ENCODE peak calls at places on chromosome 11, in seven cellular contexts. Q is K562, R is SK-N-SH, N is HCT116, A is GM12878, P is HepG2, B is H1. T is an unnamed sample.

GRCh38 chr11:10500757-10501684 is 40.0 kb downstream of the RNF141 start:
- DNase-seq in Q (no peak), R (peak; percentile 11), N (no peak), A (no peak), P (no peak), B (no peak), T (no peak)

GRCh38 chr11:30990625-30991348 is 378.8 kb downstream of the DCDC1 start:
- DNase-seq in Q (no peak), R (no peak), N (no peak), A (no peak), P (no peak), B (no peak), T (no peak)

GRCh38 chr11:120236169-120237107 is 3.5 kb upstream of the POU2F3 start:
- DNase-seq in Q (peak; percentile 36), R (no peak), N (peak; percentile 37), A (no peak), P (no peak), B (no peak), T (no peak)

GRCh38 chr11:102664001-102664752 is 39.0 kb upstream of the MMP20 start:
- DNase-seq in Q (no peak), R (no peak), N (peak; percentile 13), A (no peak), P (peak; percentile 7), B (no peak), T (no peak)

GRCh38 chr11:106218096-106218495 is 140.6 kb downstream of the AASDHPPT start:
- DNase-seq in Q (no peak), R (no peak), N (no peak), A (no peak), P (no peak), B (no peak), T (no peak)

GRCh38 chr11:119729581-119730346 is 764 bp upstream of the NECTIN1 start:
- DNase-seq in Q (no peak), R (peak; percentile 85), N (peak; percentile 32), A (no peak), P (no peak), B (peak; percentile 62), T (no peak)

GRCh38 chr11:113698515-113698914 is 7.6 kb downstream of the TMPRSS5 start:
- DNase-seq in Q (no peak), R (no peak), N (no peak), A (no peak), P (no peak), B (no peak), T (no peak)

GRCh38 chr11:61447601-61448551 is 18.0 kb downstream of the SDHAF2 start:
- DNase-seq in Q (no peak), R (no peak), N (no peak), A (no peak), P (no peak), B (no peak), T (no peak)

GRCh38 chr11:130650456-130651068 is 202.1 kb downstream of the ADAMTS15 start:
- DNase-seq in Q (no peak), R (no peak), N (no peak), A (no peak), P (no peak), B (no peak), T (no peak)

GRCh38 chr11:36211735-36212430 is 77.3 kb downstream of the COMMD9 start:
- DNase-seq in Q (no peak), R (peak; percentile 69), N (no peak), A (no peak), P (no peak), B (no peak), T (no peak)

GRCh38 chr11:61896665-61897386 is 5.5 kb upstream of the FADS3 start:
- DNase-seq in Q (no peak), R (no peak), N (no peak), A (no peak), P (no peak), B (no peak), T (no peak)

GRCh38 chr11:1752907-1753425 is 2.6 kb upstream of the IFITM10 start:
- DNase-seq in Q (no peak), R (peak; percentile 32), N (no peak), A (no peak), P (no peak), B (no peak), T (no peak)

GRCh38 chr11:134399996-134400395 is 12.0 kb downstream of the B3GAT1 start:
- DNase-seq in Q (no peak), R (no peak), N (no peak), A (no peak), P (no peak), B (no peak), T (no peak)

GRCh38 chr11:131421066-131421855 is 50.8 kb downstream of the NTM start:
- DNase-seq in Q (no peak), R (no peak), N (no peak), A (no peak), P (no peak), B (no peak), T (no peak)

GRCh38 chr11:118625976-118626375 is 18.6 kb downstream of the PHLDB1 start:
- DNase-seq in Q (peak; percentile 51), R (peak; percentile 83), N (no peak), A (no peak), P (no peak), B (no peak), T (no peak)

GRCh38 chr11:22681281-22681812 is 14.9 kb downstream of the GAS2 start:
- DNase-seq in Q (no peak), R (no peak), N (no peak), A (no peak), P (no peak), B (no peak), T (no peak)

GRCh38 chr11:69524291-69524882 is 42.9 kb downstream of the LINC01488 start:
- DNase-seq in Q (peak; percentile 59), R (no peak), N (no peak), A (no peak), P (no peak), B (no peak), T (no peak)

DNA sequence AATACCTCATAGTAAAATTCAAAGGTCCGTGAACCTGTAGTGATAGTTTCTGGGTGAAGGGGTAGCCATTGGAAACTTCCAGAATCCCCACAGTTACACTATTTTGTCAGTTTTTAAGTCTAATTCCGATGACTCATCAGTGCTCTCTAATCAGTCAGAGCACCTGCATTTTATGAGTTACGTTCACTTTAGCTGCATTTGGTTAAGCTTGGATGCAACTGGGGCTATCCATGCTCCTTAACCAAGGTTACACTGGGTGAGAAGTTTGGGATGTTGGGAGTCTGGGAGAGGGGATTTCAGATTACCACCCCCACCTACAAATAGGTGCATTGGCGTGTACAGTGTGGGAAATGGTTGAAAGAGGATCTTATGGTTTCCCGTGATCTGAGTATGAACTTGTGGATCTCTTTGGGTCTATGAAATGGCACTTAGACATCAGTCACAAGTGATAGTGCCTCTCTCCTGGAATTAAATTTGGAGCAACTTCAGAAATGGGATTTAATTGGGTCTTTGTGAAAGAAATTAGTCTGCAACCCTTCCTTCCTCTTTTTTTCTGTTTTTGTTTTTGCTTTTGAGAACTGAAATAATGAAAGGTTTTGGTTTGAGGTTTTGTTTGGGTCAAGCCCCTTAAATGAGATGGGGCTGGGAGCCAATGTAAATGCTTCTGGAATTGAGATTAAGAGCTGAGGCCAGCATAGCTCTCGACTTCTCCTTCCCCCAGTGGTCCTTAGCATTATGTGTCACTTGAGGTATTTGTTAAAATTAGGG is 31.5 kb downstream of the EHF start:
- DNase-seq in Q (peak; percentile 48), R (no peak), N (no peak), A (no peak), P (no peak), B (no peak), T (no peak)
- H3K27ac ChIP-seq in Q (peak overlapping the region; percentile 34), R (no peak overlapping the region), N (peak overlapping the region; percentile 50), A (no peak overlapping the region), P (peak overlapping the region; percentile 100), B (no peak overlapping the region), T (peak overlapping the region; percentile 77)

DNA sequence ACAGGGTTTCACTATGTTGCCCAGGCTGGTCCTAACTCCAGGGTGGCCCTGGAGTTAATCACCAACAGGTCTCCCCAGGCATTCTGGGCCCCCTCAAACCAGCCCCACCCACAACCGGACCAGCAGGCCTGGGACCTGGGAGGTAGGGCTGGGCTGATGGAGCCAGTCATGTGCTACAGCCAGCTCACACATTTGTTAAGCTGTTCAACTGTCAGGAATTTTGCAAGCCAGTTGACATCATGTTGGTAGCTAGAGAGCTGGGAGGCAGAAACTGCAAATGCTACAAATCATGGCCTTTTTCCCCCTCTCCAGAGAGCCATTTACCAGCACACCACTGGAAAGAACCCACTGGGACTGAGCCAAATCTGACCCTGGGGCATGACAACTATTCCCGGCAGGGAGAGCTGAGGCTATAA is 6.8 kb downstream of the ARHGAP1 start:
- DNase-seq in Q (no peak), R (no peak), N (no peak), A (no peak), P (no peak), B (no peak), T (no peak)
- TF ChIP-seq SIN3A in Q (no peak), R (no peak), N (no peak), A (no peak), P (no peak), B (no peak), T (no peak)

DNA sequence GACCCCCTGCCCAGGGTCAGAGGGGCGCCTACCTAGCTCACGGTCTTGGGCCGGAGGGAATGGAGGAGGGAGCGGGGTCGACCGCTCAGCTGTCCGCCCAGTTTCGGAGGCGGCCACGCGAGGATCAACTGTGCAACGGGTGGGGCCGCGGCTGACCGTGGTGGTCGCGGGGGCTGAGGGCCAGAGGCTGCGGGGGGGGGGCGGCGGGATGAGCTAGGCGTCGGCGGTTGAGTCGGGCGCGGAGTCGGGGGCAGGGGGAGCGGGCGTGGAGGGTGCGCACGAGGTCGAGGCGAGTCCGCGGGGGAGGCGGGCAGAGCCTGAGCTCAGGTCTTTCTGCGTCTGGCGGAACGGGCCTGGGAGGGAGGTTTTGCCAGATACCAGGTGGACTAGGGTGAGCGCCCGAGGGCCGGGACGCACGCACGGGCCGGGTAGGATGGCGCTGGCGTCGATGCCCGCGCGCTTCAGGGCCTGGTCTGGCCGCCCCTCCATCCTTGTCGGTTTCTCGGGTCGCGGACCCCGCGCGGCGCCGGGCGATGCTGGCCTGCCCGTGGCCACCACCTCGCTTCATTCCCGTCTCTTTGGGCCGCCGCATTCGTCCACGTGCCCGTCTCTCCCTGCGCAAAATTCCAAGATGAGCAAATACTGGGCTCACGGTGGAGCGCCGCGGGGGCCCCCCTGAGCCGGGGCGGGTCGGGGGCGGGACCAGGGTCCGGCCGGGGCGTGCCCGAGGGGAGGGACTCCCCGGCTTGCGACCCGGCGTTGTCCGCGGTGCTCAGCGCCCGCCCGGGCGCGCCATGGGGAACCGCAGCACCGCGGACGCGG is at the start of gene DRD4:
- DNase-seq in Q (no peak), R (peak; percentile 86), N (no peak), A (no peak), P (no peak), B (peak; percentile 75), T (no peak)
- H3K4me3 ChIP-seq in Q (no peak within 1 kb of the TSS), R (no peak within 1 kb of the TSS), N (no peak within 1 kb of the TSS), A (no peak within 1 kb of the TSS), P (no peak within 1 kb of the TSS), B (peak within 1 kb of the TSS; percentile 34), T (no peak within 1 kb of the TSS)

DNA sequence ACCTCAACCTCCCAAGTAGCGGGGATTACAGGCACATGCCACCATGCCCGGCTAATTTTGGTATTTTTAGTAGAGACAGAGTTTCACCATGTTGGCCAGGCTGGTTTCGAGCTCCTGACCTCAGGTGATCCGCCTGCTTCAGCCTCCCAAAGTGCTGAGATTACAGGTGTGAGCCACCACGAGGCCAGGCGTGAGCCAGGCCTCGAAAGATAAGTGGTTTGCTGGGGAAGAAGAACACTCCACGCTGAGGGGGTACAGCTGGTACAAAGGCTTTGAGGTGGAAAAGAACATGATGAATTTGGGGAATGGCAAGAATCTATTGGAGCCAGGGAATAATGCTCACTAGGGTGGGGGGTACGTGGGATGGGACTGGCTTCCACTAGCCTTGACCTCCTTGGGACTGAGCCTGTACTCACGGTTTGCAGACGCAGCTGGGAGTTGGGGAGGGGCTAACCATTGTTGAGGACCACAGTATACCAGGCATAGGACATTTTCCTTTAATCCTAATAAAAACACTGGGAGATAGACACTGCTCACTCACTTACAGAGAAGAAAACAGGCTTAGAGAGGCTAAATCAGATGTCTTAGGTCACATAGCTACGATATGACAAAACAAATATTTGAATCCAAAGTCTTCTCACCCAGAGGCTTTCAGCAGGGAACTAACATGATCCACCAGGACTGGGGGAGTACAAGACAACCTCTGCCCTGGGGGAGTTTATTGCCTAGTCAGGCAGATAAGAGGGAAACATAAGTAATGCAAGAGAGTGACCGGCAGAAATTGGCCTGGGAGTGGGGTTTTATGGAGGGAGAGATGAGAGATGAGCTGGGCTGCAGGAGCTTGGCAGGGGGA is 4.9 kb downstream of the SLCO2B1 start:
- DNase-seq in Q (peak; percentile 28), R (no peak), N (no peak), A (no peak), P (peak; percentile 97), B (no peak), T (no peak)
- H3K27ac ChIP-seq in Q (no peak overlapping the region), R (no peak overlapping the region), N (no peak overlapping the region), A (no peak overlapping the region), P (peak overlapping the region; percentile 96), B (no peak overlapping the region), T (no peak overlapping the region)